ENCODE peak calls at places on chromosome 16, in eight cellular contexts. B is NCI-H345, R is neuronal stem cell, E is IMR-90, H is Right ventricle myocardium superior, J is Calu3, D is non-pigmented ciliary epithelial cell, L is omental fat pad. Y is an unnamed sample.

GRCh38 chr16:66143422-66143821 is 223.1 kb upstream of the CDH5 start:
- DNase-seq in B (no peak), R (no peak), E (no peak), H (no peak), J (no peak), D (no peak), L (no peak), Y (no peak)

GRCh38 chr16:1668612-1669319 is 9.3 kb upstream of the JPT2 start:
- DNase-seq in B (no peak), R (no peak), E (no peak), H (peak; percentile 15), J (no peak), D (no peak), L (no peak), Y (no peak)

GRCh38 chr16:69105501-69106361 is at the start of gene HAS3:
- DNase-seq in B (peak; percentile 57), R (peak; percentile 70), E (peak; percentile 48), H (no peak), J (peak; percentile 88), D (no peak), L (no peak), Y (peak; percentile 24)

GRCh38 chr16:83402969-83403368 is 404.8 kb upstream of the HSBP1 start:
- DNase-seq in B (no peak), R (no peak), E (peak; percentile 54), H (no peak), J (no peak), D (no peak), L (no peak), Y (no peak)

GRCh38 chr16:64925166-64925565 is 196.7 kb downstream of the CDH11 start:
- DNase-seq in B (no peak), R (no peak), E (no peak), H (peak; percentile 20), J (no peak), D (no peak), L (no peak), Y (no peak)

GRCh38 chr16:21167360-21167759 is 8.9 kb downstream of the LDAF1 start:
- DNase-seq in B (no peak), R (no peak), E (peak; percentile 98), H (no peak), J (no peak), D (peak; percentile 87), L (no peak), Y (peak; percentile 89)

GRCh38 chr16:56950881-56951771 is 10.6 kb upstream of the CETP start:
- DNase-seq in B (peak; percentile 11), R (peak; percentile 24), E (peak; percentile 51), H (no peak), J (peak; percentile 55), D (no peak), L (no peak), Y (no peak)

GRCh38 chr16:56336071-56336688 is 89.2 kb downstream of the AMFR start:
- DNase-seq in B (no peak), R (no peak), E (no peak), H (peak; percentile 68), J (no peak), D (no peak), L (no peak), Y (no peak)

GRCh38 chr16:88631920-88632586 is 6.3 kb upstream of the IL17C start:
- DNase-seq in B (no peak), R (no peak), E (no peak), H (no peak), J (no peak), D (no peak), L (no peak), Y (no peak)

GRCh38 chr16:86826931-86827330 is 248.6 kb downstream of the FOXL1 start:
- DNase-seq in B (no peak), R (peak; percentile 53), E (no peak), H (no peak), J (no peak), D (no peak), L (no peak), Y (no peak)

GRCh38 chr16:81548901-81549546 is 104.4 kb downstream of the CMIP start:
- DNase-seq in B (no peak), R (no peak), E (no peak), H (no peak), J (peak; percentile 69), D (no peak), L (no peak), Y (no peak)

GRCh38 chr16:11708421-11708820 is 34.2 kb downstream of the TXNDC11 start:
- DNase-seq in B (no peak), R (no peak), E (peak; percentile 66), H (no peak), J (no peak), D (peak; percentile 23), L (no peak), Y (no peak)

GRCh38 chr16:47110939-47111338 is 32.8 kb downstream of the NETO2 start:
- DNase-seq in B (no peak), R (no peak), E (no peak), H (no peak), J (no peak), D (no peak), L (no peak), Y (no peak)

Y was measured in AG09309.